ENCODE peak calls at places on chromosomes 2 and 18, in eight cellular contexts. One of them, this sample, is unnamed.

GRCh38 chr2:147204102-147204501 is 640.7 kb upstream of the ACVR2A start:
- DNase-seq in MM.1S: no peak
- DNase-seq in suprapubic skin: no peak
- DNase-seq in breast epithelium: no peak
- DNase-seq in psoas muscle: no peak
- DNase-seq in SK-N-MC: no peak
- DNase-seq in astrocyte: peak; percentile 97
- DNase-seq in small intestine: no peak
- DNase-seq in this sample: no peak

GRCh38 chr2:41947701-41948396 is 100.0 kb upstream of the PKDCC start:
- DNase-seq in MM.1S: no peak
- DNase-seq in small intestine: peak; percentile 39
- DNase-seq in astrocyte: no peak
- DNase-seq in psoas muscle: no peak
- DNase-seq in suprapubic skin: no peak
- DNase-seq in SK-N-MC: no peak
- DNase-seq in breast epithelium: no peak
- DNase-seq in this sample: no peak

GRCh38 chr2:4715065-4715464 is 977.1 kb upstream of the SOX11 start:
- DNase-seq in small intestine: no peak
- DNase-seq in psoas muscle: no peak
- DNase-seq in breast epithelium: no peak
- DNase-seq in suprapubic skin: no peak
- DNase-seq in MM.1S: no peak
- DNase-seq in SK-N-MC: no peak
- DNase-seq in astrocyte: no peak
- DNase-seq in this sample: peak; percentile 72

GRCh38 chr2:219995409-219995808 is 368.0 kb downstream of the SLC4A3 start:
- DNase-seq in astrocyte: no peak
- DNase-seq in psoas muscle: no peak
- DNase-seq in small intestine: no peak
- DNase-seq in breast epithelium: no peak
- DNase-seq in MM.1S: no peak
- DNase-seq in SK-N-MC: no peak
- DNase-seq in suprapubic skin: no peak
- DNase-seq in this sample: no peak

GRCh38 chr2:71821856-71822255 is 325.8 kb downstream of the CYP26B1 start:
- DNase-seq in psoas muscle: no peak
- DNase-seq in SK-N-MC: no peak
- DNase-seq in breast epithelium: no peak
- DNase-seq in small intestine: no peak
- DNase-seq in MM.1S: no peak
- DNase-seq in astrocyte: peak; percentile 40
- DNase-seq in suprapubic skin: no peak
- DNase-seq in this sample: no peak

GRCh38 chr2:88673363-88673762 is 18.1 kb upstream of the RPIA start:
- DNase-seq in psoas muscle: no peak
- DNase-seq in suprapubic skin: no peak
- DNase-seq in MM.1S: no peak
- DNase-seq in astrocyte: no peak
- DNase-seq in breast epithelium: no peak
- DNase-seq in small intestine: no peak
- DNase-seq in SK-N-MC: no peak
- DNase-seq in this sample: no peak

GRCh38 chr2:42369551-42370229 is 8.7 kb upstream of the COX7A2L start:
- DNase-seq in small intestine: peak; percentile 10
- DNase-seq in MM.1S: no peak
- DNase-seq in suprapubic skin: no peak
- DNase-seq in breast epithelium: no peak
- DNase-seq in astrocyte: no peak
- DNase-seq in SK-N-MC: no peak
- DNase-seq in psoas muscle: no peak
- DNase-seq in this sample: peak; percentile 89

GRCh38 chr18:76369791-76370555 is 125.1 kb downstream of the ZNF516 start:
- DNase-seq in MM.1S: no peak
- DNase-seq in suprapubic skin: peak; percentile 58
- DNase-seq in astrocyte: no peak
- DNase-seq in psoas muscle: no peak
- DNase-seq in SK-N-MC: no peak
- DNase-seq in breast epithelium: peak; percentile 31
- DNase-seq in small intestine: no peak
- DNase-seq in this sample: no peak

GRCh38 chr2:100482741-100483140 is 12.5 kb downstream of the NMS start:
- DNase-seq in psoas muscle: no peak
- DNase-seq in breast epithelium: no peak
- DNase-seq in astrocyte: no peak
- DNase-seq in MM.1S: no peak
- DNase-seq in small intestine: peak; percentile 2
- DNase-seq in SK-N-MC: no peak
- DNase-seq in suprapubic skin: no peak
- DNase-seq in this sample: no peak

GRCh38 chr18:56315363-56315762 is 323.0 kb downstream of the TXNL1 start:
- DNase-seq in small intestine: no peak
- DNase-seq in breast epithelium: no peak
- DNase-seq in SK-N-MC: no peak
- DNase-seq in suprapubic skin: no peak
- DNase-seq in psoas muscle: no peak
- DNase-seq in astrocyte: peak; percentile 55
- DNase-seq in MM.1S: no peak
- DNase-seq in this sample: no peak

GRCh38 chr2:46861916-46862315 is 53.7 kb downstream of the MCFD2 start:
- DNase-seq in SK-N-MC: no peak
- DNase-seq in suprapubic skin: no peak
- DNase-seq in breast epithelium: no peak
- DNase-seq in small intestine: no peak
- DNase-seq in astrocyte: no peak
- DNase-seq in psoas muscle: no peak
- DNase-seq in MM.1S: no peak
- DNase-seq in this sample: no peak

GRCh38 chr2:48433682-48434081 is 96.3 kb upstream of the STON1 start:
- DNase-seq in small intestine: no peak
- DNase-seq in psoas muscle: peak; percentile 50
- DNase-seq in astrocyte: no peak
- DNase-seq in MM.1S: no peak
- DNase-seq in SK-N-MC: no peak
- DNase-seq in suprapubic skin: no peak
- DNase-seq in breast epithelium: no peak
- DNase-seq in this sample: no peak

GRCh38 chr2:27205206-27205605 is 6.6 kb upstream of the ATRAID start:
- DNase-seq in astrocyte: no peak
- DNase-seq in breast epithelium: no peak
- DNase-seq in small intestine: no peak
- DNase-seq in SK-N-MC: no peak
- DNase-seq in suprapubic skin: peak; percentile 43
- DNase-seq in MM.1S: no peak
- DNase-seq in psoas muscle: no peak
- DNase-seq in this sample: no peak

GRCh38 chr2:27209621-27210401 is 2.0 kb upstream of the ATRAID start:
- DNase-seq in MM.1S: no peak
- DNase-seq in small intestine: peak; percentile 93
- DNase-seq in breast epithelium: no peak
- DNase-seq in astrocyte: no peak
- DNase-seq in suprapubic skin: peak; percentile 13
- DNase-seq in psoas muscle: no peak
- DNase-seq in SK-N-MC: no peak
- DNase-seq in this sample: peak; percentile 57

GRCh38 chr2:27206346-27206745 is 5.5 kb upstream of the ATRAID start:
- DNase-seq in SK-N-MC: no peak
- DNase-seq in astrocyte: no peak
- DNase-seq in breast epithelium: no peak
- DNase-seq in small intestine: no peak
- DNase-seq in psoas muscle: no peak
- DNase-seq in suprapubic skin: peak; percentile 41
- DNase-seq in MM.1S: no peak
- DNase-seq in this sample: no peak

GRCh38 chr2:27211241-27211942 is 449 bp upstream of the ATRAID start:
- DNase-seq in psoas muscle: no peak
- DNase-seq in astrocyte: no peak
- DNase-seq in suprapubic skin: peak; percentile 80
- DNase-seq in small intestine: no peak
- DNase-seq in SK-N-MC: no peak
- DNase-seq in MM.1S: no peak
- DNase-seq in breast epithelium: no peak
- DNase-seq in this sample: no peak

GRCh38 chr2:27208486-27209050 is 3.3 kb upstream of the ATRAID start:
- DNase-seq in psoas muscle: no peak
- DNase-seq in suprapubic skin: peak; percentile 55
- DNase-seq in astrocyte: no peak
- DNase-seq in SK-N-MC: no peak
- DNase-seq in small intestine: no peak
- DNase-seq in MM.1S: no peak
- DNase-seq in breast epithelium: no peak
- DNase-seq in this sample: no peak
- H3K27ac ChIP-seq in psoas muscle: no peak overlapping the region
- H3K27ac ChIP-seq in suprapubic skin: no peak overlapping the region
- H3K27ac ChIP-seq in astrocyte: no peak overlapping the region
- H3K27ac ChIP-seq in SK-N-MC: peak overlapping the region; percentile 80
- H3K27ac ChIP-seq in small intestine: no peak overlapping the region
- H3K27ac ChIP-seq in MM.1S: no peak overlapping the region
- H3K27ac ChIP-seq in breast epithelium: no peak overlapping the region
- H3K27ac ChIP-seq in this sample: peak overlapping the region; percentile 98

GRCh38 chr2:160868891-160869290 is 291.3 kb upstream of the TANK start:
- DNase-seq in astrocyte: no peak
- DNase-seq in MM.1S: no peak
- DNase-seq in psoas muscle: no peak
- DNase-seq in breast epithelium: no peak
- DNase-seq in suprapubic skin: no peak
- DNase-seq in small intestine: no peak
- DNase-seq in SK-N-MC: no peak
- DNase-seq in this sample: no peak
- H3K27ac ChIP-seq in astrocyte: no peak overlapping the region
- H3K27ac ChIP-seq in MM.1S: no peak overlapping the region
- H3K27ac ChIP-seq in psoas muscle: no peak overlapping the region
- H3K27ac ChIP-seq in breast epithelium: no peak overlapping the region
- H3K27ac ChIP-seq in suprapubic skin: peak overlapping the region; percentile 65
- H3K27ac ChIP-seq in small intestine: no peak overlapping the region
- H3K27ac ChIP-seq in SK-N-MC: no peak overlapping the region
- H3K27ac ChIP-seq in this sample: no peak overlapping the region

DNA sequence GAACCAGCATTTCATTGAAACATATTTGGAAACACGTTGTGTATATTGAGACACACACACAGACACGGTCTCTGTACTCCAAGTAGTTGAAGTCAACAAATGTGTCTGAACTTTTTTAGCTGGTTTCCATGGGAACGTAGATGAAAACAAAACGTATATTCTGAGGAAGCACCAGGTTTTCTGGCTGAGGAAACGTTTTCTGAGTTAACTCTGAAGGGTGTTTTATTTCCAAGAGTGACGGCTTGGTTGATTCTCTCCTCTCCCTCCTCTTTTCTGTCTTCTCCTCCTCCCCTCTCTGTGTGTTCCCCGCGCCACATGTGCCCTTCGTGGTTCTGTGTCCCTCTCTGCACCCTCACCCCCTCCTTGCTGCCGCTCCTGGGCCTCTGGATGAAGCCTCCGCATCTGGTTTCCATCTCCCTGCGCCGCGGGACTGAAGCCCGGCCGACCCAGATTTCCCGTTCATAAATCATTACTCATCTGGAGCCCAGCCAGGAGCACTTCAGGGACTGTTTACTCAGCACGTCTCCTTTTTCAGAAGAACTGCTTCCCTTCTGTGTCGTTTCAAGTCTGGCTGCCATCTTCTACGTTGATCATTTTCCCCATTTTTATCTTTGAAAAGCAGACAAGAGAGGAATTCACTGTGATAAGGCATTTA is 122.7 kb downstream of the COL6A3 start:
- DNase-seq in small intestine: peak; percentile 92
- DNase-seq in astrocyte: peak; percentile 98
- DNase-seq in psoas muscle: peak; percentile 94
- DNase-seq in suprapubic skin: peak; percentile 96
- DNase-seq in SK-N-MC: peak; percentile 95
- DNase-seq in breast epithelium: peak; percentile 85
- DNase-seq in MM.1S: no peak
- DNase-seq in this sample: peak; percentile 98
- H3K27ac ChIP-seq in small intestine: peak overlapping the region; percentile 80
- H3K27ac ChIP-seq in astrocyte: peak overlapping the region; percentile 96
- H3K27ac ChIP-seq in psoas muscle: peak overlapping the region; percentile 91
- H3K27ac ChIP-seq in suprapubic skin: peak overlapping the region; percentile 82
- H3K27ac ChIP-seq in SK-N-MC: peak overlapping the region; percentile 79
- H3K27ac ChIP-seq in breast epithelium: peak overlapping the region; percentile 82
- H3K27ac ChIP-seq in MM.1S: no peak overlapping the region
- H3K27ac ChIP-seq in this sample: peak overlapping the region; percentile 23

GRCh38 chr2:191927319-191927867 is 80.5 kb upstream of the CAVIN2 start:
- DNase-seq in psoas muscle: no peak
- DNase-seq in astrocyte: peak; percentile 98
- DNase-seq in SK-N-MC: no peak
- DNase-seq in suprapubic skin: no peak
- DNase-seq in MM.1S: no peak
- DNase-seq in breast epithelium: no peak
- DNase-seq in small intestine: peak; percentile 32
- DNase-seq in this sample: peak; percentile 61

GRCh38 chr2:191929288-191929687 is 82.4 kb upstream of the CAVIN2 start:
- DNase-seq in breast epithelium: no peak
- DNase-seq in psoas muscle: no peak
- DNase-seq in SK-N-MC: no peak
- DNase-seq in suprapubic skin: no peak
- DNase-seq in astrocyte: no peak
- DNase-seq in small intestine: no peak
- DNase-seq in MM.1S: no peak
- DNase-seq in this sample: no peak

GRCh38 chr2:191926671-191927070 is 79.8 kb upstream of the CAVIN2 start:
- DNase-seq in psoas muscle: no peak
- DNase-seq in MM.1S: no peak
- DNase-seq in astrocyte: no peak
- DNase-seq in suprapubic skin: no peak
- DNase-seq in SK-N-MC: no peak
- DNase-seq in small intestine: no peak
- DNase-seq in breast epithelium: no peak
- DNase-seq in this sample: no peak

GRCh38 chr2:191930205-191930604 is 83.3 kb upstream of the CAVIN2 start:
- DNase-seq in breast epithelium: no peak
- DNase-seq in MM.1S: no peak
- DNase-seq in suprapubic skin: no peak
- DNase-seq in SK-N-MC: no peak
- DNase-seq in astrocyte: no peak
- DNase-seq in small intestine: no peak
- DNase-seq in psoas muscle: no peak
- DNase-seq in this sample: no peak

GRCh38 chr2:191927991-191928390 is 81.1 kb upstream of the CAVIN2 start:
- DNase-seq in astrocyte: peak; percentile 84
- DNase-seq in MM.1S: no peak
- DNase-seq in psoas muscle: no peak
- DNase-seq in suprapubic skin: no peak
- DNase-seq in SK-N-MC: no peak
- DNase-seq in small intestine: no peak
- DNase-seq in breast epithelium: no peak
- DNase-seq in this sample: peak; percentile 12
- H3K27ac ChIP-seq in astrocyte: no peak overlapping the region
- H3K27ac ChIP-seq in MM.1S: no peak overlapping the region
- H3K27ac ChIP-seq in psoas muscle: no peak overlapping the region
- H3K27ac ChIP-seq in suprapubic skin: no peak overlapping the region
- H3K27ac ChIP-seq in SK-N-MC: no peak overlapping the region
- H3K27ac ChIP-seq in small intestine: no peak overlapping the region
- H3K27ac ChIP-seq in breast epithelium: no peak overlapping the region
- H3K27ac ChIP-seq in this sample: no peak overlapping the region

GRCh38 chr18:48838166-48838775 is 112.5 kb downstream of the SMAD7 start:
- DNase-seq in MM.1S: no peak
- DNase-seq in small intestine: peak; percentile 71
- DNase-seq in astrocyte: no peak
- DNase-seq in psoas muscle: peak; percentile 32
- DNase-seq in suprapubic skin: no peak
- DNase-seq in breast epithelium: no peak
- DNase-seq in SK-N-MC: no peak
- DNase-seq in this sample: no peak
- H3K27ac ChIP-seq in MM.1S: no peak overlapping the region
- H3K27ac ChIP-seq in small intestine: peak overlapping the region; percentile 43
- H3K27ac ChIP-seq in astrocyte: peak overlapping the region; percentile 59
- H3K27ac ChIP-seq in psoas muscle: no peak overlapping the region
- H3K27ac ChIP-seq in suprapubic skin: no peak overlapping the region
- H3K27ac ChIP-seq in breast epithelium: no peak overlapping the region
- H3K27ac ChIP-seq in SK-N-MC: no peak overlapping the region
- H3K27ac ChIP-seq in this sample: no peak overlapping the region

This sample was measured in A673.